ENCODE peak calls at places on chromosomes 6 and 20, in four cellular contexts. W, E, J and H are unnamed samples.
A peak's percentile ranks its signal among the peaks of the same experiment; 100 is the strongest.

GRCh38 chr6:35543459-35544193 is 30.9 kb upstream of the TULP1 start:
- DNase-seq in W (no peak), E (no peak), J (no peak), H (peak; percentile 92)

GRCh38 chr6:158377866-158378265 is 65.6 kb downstream of the TULP4 start:
- DNase-seq in W (no peak), E (peak; percentile 35), J (no peak), H (no peak)

GRCh38 chr6:87029711-87030314 is 65.1 kb downstream of the CGA start:
- DNase-seq in W (peak; percentile 51), E (peak; percentile 70), J (peak; percentile 30), H (peak; percentile 28)

GRCh38 chr6:145529582-145529981 is 205.7 kb downstream of the EPM2A start:
- DNase-seq in W (no peak), E (no peak), J (no peak), H (no peak)

GRCh38 chr6:26243132-26243531 is 121.9 kb upstream of the BTN3A2 start:
- DNase-seq in W (no peak), E (no peak), J (no peak), H (no peak)

GRCh38 chr20:1324598-1325172 is 4.3 kb downstream of the SDCBP2 start:
- DNase-seq in W (no peak), E (peak; percentile 92), J (no peak), H (no peak)

GRCh38 chr6:15080895-15081294 is 165.0 kb upstream of the JARID2 start:
- DNase-seq in W (no peak), E (no peak), J (peak; percentile 42), H (no peak)

GRCh38 chr6:112205521-112206458 is 48.6 kb downstream of the LAMA4 start:
- DNase-seq in W (no peak), E (peak; percentile 57), J (no peak), H (peak; percentile 27)

GRCh38 chr6:98832282-98833100 is 1.9 kb upstream of the POU3F2 start:
- DNase-seq in W (no peak), E (peak; percentile 94), J (peak; percentile 58), H (peak; percentile 58)

GRCh38 chr6:3624268-3625136 is 127.0 kb downstream of the PXDC1 start:
- DNase-seq in W (no peak), E (no peak), J (no peak), H (no peak)

GRCh38 chr6:5205877-5206840 is 54.6 kb downstream of the LYRM4 start:
- DNase-seq in W (no peak), E (peak; percentile 72), J (no peak), H (no peak)

GRCh38 chr20:58065508-58066361 is 162.7 kb downstream of the ANKRD60 start:
- DNase-seq in W (no peak), E (peak; percentile 86), J (no peak), H (peak; percentile 36)

GRCh38 chr6:159608961-159609673 is 83.9 kb downstream of the SOD2 start:
- DNase-seq in W (peak; percentile 8), E (peak; percentile 61), J (peak; percentile 52), H (peak; percentile 79)

GRCh38 chr20:8299921-8300320 is 167.9 kb downstream of the PLCB1 start:
- DNase-seq in W (no peak), E (peak; percentile 74), J (no peak), H (no peak)

GRCh38 chr20:57402206-57403125 is 11.3 kb downstream of the RBM38 start:
- DNase-seq in W (no peak), E (no peak), J (no peak), H (no peak)

GRCh38 chr20:39004508-39004907 is 42.4 kb downstream of the DHX35 start:
- DNase-seq in W (peak; percentile 80), E (no peak), J (no peak), H (no peak)

GRCh38 chr20:9066196-9066595 is 2.7 kb upstream of the PLCB4 start:
- DNase-seq in W (no peak), E (peak; percentile 26), J (no peak), H (no peak)

GRCh38 chr20:50491926-50492634 is 18.1 kb upstream of the PTPN1 start:
- DNase-seq in W (no peak), E (peak; percentile 63), J (no peak), H (no peak)

GRCh38 chr6:37171141-37171969 is 1.4 kb downstream of the PIM1 start:
- DNase-seq in W (peak; percentile 26), E (peak; percentile 77), J (peak; percentile 64), H (peak; percentile 36)

GRCh38 chr20:112396-112795 is 24.9 kb downstream of the DEFB125 start:
- DNase-seq in W (no peak), E (no peak), J (no peak), H (no peak)

GRCh38 chr6:73695619-73696421 is at the start of gene CD109:
- DNase-seq in W (no peak), E (peak; percentile 92), J (peak; percentile 77), H (peak; percentile 89)

GRCh38 chr20:61983965-61984364 is 81.7 kb downstream of the TAF4 start:
- DNase-seq in W (no peak), E (no peak), J (no peak), H (no peak)

GRCh38 chr6:142834853-142835252 is 110.1 kb downstream of the HIVEP2 start:
- DNase-seq in W (no peak), E (no peak), J (no peak), H (no peak)

DNA sequence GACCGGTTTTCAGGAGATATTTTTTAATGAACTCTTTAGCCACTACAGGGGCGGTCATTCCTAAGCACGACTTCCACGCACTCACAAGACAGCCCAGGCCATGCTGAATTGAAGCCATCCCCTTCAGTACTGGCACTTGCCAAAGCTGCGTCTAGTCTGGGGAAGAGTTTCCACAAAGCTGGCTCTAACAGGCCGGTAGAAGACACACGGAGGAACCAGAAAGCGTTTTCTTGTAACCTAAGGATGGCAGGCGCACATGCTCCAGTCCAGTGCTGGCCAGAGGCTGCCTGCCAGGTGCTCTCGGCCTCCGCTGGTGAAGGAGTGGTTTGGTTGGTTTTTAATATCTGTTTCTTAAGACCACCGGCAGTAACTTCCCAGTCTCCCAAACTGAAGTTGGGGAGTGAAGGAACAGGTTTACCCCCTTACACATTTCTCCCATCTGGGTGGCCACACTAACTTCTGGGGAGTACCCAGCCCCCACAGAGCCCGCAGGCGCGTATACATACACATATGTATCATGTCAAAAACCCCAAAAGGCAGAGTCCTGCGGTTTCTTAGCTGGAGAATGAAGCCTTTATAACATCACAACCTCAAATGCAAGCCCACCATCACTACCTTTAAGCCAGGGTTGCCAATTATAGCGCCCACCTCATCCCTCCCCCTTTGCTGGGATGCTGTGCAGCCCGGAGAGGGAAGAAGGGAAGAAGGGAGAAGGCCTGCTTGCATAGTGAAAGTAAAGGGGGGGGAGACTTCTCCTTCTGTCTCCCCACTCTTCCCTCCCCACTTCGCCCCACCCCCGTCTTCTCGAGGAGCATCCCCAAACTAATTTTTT is 1.2 kb downstream of the TRERF1 start:
- DNase-seq in W (no peak), E (peak; percentile 61), J (peak; percentile 58), H (peak; percentile 43)
- TF ChIP-seq EZH2phosphoT487 in W (no peak), E (no peak), J (no peak), H (no peak)

DNA sequence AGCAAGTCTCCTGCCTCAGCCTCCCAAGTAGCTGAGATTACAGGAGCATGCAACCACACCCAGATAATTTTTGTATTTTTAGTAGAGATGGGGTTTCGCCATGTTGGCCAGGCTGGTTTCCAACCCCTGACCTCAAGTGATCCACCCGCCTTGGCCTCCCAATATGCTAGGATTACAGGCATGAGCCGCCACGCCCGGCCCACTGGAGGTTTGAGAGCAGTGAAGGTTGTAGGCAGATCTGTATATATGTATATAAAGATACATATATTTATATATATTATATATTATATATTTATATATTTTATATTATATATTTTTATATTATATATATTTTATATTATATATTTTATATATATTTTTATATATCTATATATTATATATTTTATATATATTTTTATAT is 38.2 kb upstream of the TTPAL start:
- DNase-seq in W (no peak), E (no peak), J (no peak), H (no peak)
- H3K79me2 ChIP-seq in W (no peaks in the 10 kb centered on the region), E (no peaks in the 10 kb centered on the region), J (no peaks in the 10 kb centered on the region), H (no peaks in the 10 kb centered on the region)

DNA sequence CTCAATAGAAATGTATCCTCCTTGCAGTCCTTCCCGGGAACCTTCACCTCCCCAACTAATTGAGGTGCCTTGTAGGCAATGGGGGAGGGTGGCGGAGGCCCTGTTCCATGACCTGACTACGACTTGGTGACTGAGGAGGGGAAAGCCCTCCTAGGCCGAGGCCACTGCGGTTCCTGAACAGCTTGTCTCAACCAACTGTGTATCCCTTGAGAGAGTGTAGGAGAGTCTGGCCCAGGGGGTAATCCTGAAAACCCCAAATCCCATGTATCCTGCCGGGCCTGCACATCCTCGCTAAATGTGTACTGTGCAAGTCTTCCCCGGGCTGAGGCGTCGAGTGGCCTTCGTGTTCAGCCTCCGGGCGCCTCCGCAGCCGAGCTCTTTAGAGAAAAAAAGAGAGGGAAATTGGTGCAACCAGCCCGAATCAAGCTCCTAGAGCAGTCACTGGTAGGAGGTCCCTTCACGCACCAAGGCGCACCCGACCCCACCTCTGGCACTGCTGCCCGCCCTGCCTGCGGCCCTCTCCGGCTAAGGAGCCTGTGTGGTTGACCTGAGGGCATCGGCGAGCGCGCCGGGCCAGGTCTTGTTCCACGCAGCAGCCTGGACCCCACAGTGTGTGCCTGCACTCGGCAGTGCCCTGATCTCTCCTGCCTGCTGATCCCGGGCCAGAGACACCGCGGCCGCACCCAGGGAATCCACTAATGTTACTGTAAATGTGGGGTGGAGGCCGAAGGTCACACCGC is 7.3 kb downstream of the SIM1 start:
- DNase-seq in W (no peak), E (no peak), J (peak; percentile 60), H (peak; percentile 68)
- TF ChIP-seq EZH2phosphoT487 in W (no peak), E (no peak), J (peak; percentile 77), H (peak; percentile 88)

GRCh38 chr6:43478008-43478372 is 620 bp downstream of the TJAP1 start:
- DNase-seq in W (no peak), E (peak; percentile 43), J (no peak), H (no peak)
- H3K79me2 ChIP-seq in W (peaks cover 50% of the 10 kb centered on the region), E (no peaks in the 10 kb centered on the region), J (peaks cover 39% of the 10 kb centered on the region), H (peaks cover 53% of the 10 kb centered on the region)

GRCh38 chr20:15842872-15843271 is 730.4 kb downstream of the KIF16B start:
- DNase-seq in W (peak; percentile 19), E (no peak), J (no peak), H (no peak)
- TF ChIP-seq EZH2phosphoT487 in W (no peak), E (no peak), J (no peak), H (no peak)

DNA sequence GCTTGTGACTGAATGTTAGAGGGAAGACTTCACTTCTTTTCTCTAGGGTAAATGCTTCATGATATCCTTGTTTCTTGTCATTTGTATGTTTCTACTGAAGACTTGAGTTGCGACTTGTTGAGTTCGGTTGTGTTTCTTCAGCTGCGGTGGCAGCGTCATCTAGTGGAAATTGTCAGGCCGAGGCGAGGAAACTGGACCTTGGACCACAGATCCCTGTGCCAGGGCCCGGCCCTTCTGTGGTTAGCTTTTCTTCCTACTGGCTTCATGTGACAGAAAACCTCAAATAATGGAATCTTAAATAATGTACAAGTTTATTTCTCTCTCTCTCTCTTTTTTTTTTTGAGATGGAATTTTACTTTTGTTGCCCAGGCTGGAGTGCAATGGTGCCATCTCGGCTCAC is 12.4 kb downstream of the MTHFD1L start:
- DNase-seq in W (no peak), E (no peak), J (no peak), H (no peak)
- H3K79me2 ChIP-seq in W (peaks cover 17% of the 10 kb centered on the region), E (peaks cover 91% of the 10 kb centered on the region), J (peaks cover 46% of the 10 kb centered on the region), H (peaks cover 87% of the 10 kb centered on the region)